ENCODE peak calls at places on chromosomes 4 and X, in seven cellular contexts. U, Y, B, W, V, P and Z are unnamed samples.

GRCh38 chr4:152380919-152381318 is 155.0 kb downstream of the FBXW7 start:
- DNase-seq in W (no peak), V (no peak), Y (no peak), P (no peak), B (no peak), U (no peak), Z (no peak)

GRCh38 chrX:370244-370962 is 16.3 kb downstream of the PPP2R3B start:
- DNase-seq in P (no peak), W (no peak), B (no peak), U (no peak), V (no peak), Y (no peak), Z (no peak)

GRCh38 chrX:3451566-3451965 is 105.1 kb upstream of the MXRA5 start:
- DNase-seq in U (no peak), V (no peak), P (no peak), B (peak), W (no peak), Y (no peak), Z (no peak)

GRCh38 chrX:152306331-152306730 is 144.8 kb downstream of the GABRA3 start:
- DNase-seq in V (no peak), B (no peak), Y (no peak), U (no peak), W (no peak), P (no peak), Z (no peak)

GRCh38 chr4:125314676-125315570 is at the start of gene FAT4:
- DNase-seq in U (peak), B (peak), W (peak), Y (no peak), P (peak), V (peak), Z (peak)

GRCh38 chr4:76178296-76178695 is 30.1 kb upstream of the NUP54 start:
- DNase-seq in P (no peak), W (no peak), Y (no peak), U (no peak), B (no peak), V (no peak), Z (no peak)

GRCh38 chr4:122921971-122922876 is at the start of gene NUDT6:
- DNase-seq in U (peak), W (peak), V (peak), B (peak), Y (peak), P (peak), Z (peak)

GRCh38 chr4:15778742-15779231 is 659 bp downstream of the CD38 start:
- DNase-seq in B (peak), V (peak), W (no peak), U (peak), P (peak), Y (peak), Z (peak)

GRCh38 chrX:39705299-39705698 is 392.5 kb downstream of the BCOR start:
- DNase-seq in V (no peak), P (peak), Y (no peak), W (peak), B (no peak), U (peak), Z (no peak)

GRCh38 chr4:6087669-6088068 is 69.4 kb upstream of the C4orf50 start:
- DNase-seq in U (no peak), W (peak), V (no peak), P (peak), Y (no peak), B (peak), Z (no peak)